ENCODE peak calls at places on chromosomes 12 and 14, in four cellular contexts. One of them, this sample, is unnamed.
A peak's percentile ranks its signal among the peaks of the same experiment; 100 is the strongest.

GRCh38 chr14:92539875-92540274 is 26.3 kb downstream of the RIN3 start:
- DNase-seq in activated B cell treated with CpG ODN at 0.5 μM for 24 hours: no peak
- DNase-seq in fibroblast of pulmonary artery: peak; percentile 69
- DNase-seq in mesothelial cell of epicardium: no peak
- DNase-seq in this sample: no peak

GRCh38 chr14:21227981-21228380 is 41.3 kb downstream of the HNRNPC start:
- DNase-seq in activated B cell treated with CpG ODN at 0.5 μM for 24 hours: no peak
- DNase-seq in fibroblast of pulmonary artery: no peak
- DNase-seq in mesothelial cell of epicardium: no peak
- DNase-seq in this sample: no peak

GRCh38 chr14:51396222-51396815 is 156.3 kb downstream of the TMX1 start:
- DNase-seq in activated B cell treated with CpG ODN at 0.5 μM for 24 hours: no peak
- DNase-seq in fibroblast of pulmonary artery: peak; percentile 94
- DNase-seq in mesothelial cell of epicardium: no peak
- DNase-seq in this sample: no peak

GRCh38 chr14:50835280-50835679 is 4.3 kb upstream of the NIN start:
- DNase-seq in activated B cell treated with CpG ODN at 0.5 μM for 24 hours: no peak
- DNase-seq in fibroblast of pulmonary artery: peak; percentile 61
- DNase-seq in mesothelial cell of epicardium: no peak
- DNase-seq in this sample: no peak

GRCh38 chr12:81461163-81461562 is 298.0 kb downstream of the PPFIA2 start:
- DNase-seq in activated B cell treated with CpG ODN at 0.5 μM for 24 hours: no peak
- DNase-seq in fibroblast of pulmonary artery: no peak
- DNase-seq in mesothelial cell of epicardium: no peak
- DNase-seq in this sample: no peak

GRCh38 chr12:123591702-123592481 is 7.5 kb downstream of the TMED2 start:
- DNase-seq in activated B cell treated with CpG ODN at 0.5 μM for 24 hours: no peak
- DNase-seq in fibroblast of pulmonary artery: peak; percentile 92
- DNase-seq in mesothelial cell of epicardium: no peak
- DNase-seq in this sample: no peak

GRCh38 chr14:61598980-61599379 is 96.3 kb upstream of the HIF1A start:
- DNase-seq in activated B cell treated with CpG ODN at 0.5 μM for 24 hours: no peak
- DNase-seq in fibroblast of pulmonary artery: peak; percentile 40
- DNase-seq in mesothelial cell of epicardium: no peak
- DNase-seq in this sample: no peak

GRCh38 chr14:75831455-75831854 is 150.3 kb downstream of the TGFB3 start:
- DNase-seq in activated B cell treated with CpG ODN at 0.5 μM for 24 hours: no peak
- DNase-seq in fibroblast of pulmonary artery: peak; percentile 70
- DNase-seq in mesothelial cell of epicardium: no peak
- DNase-seq in this sample: no peak

GRCh38 chr14:92105073-92105844 is 1.1 kb downstream of the ATXN3 start:
- DNase-seq in activated B cell treated with CpG ODN at 0.5 μM for 24 hours: no peak
- DNase-seq in fibroblast of pulmonary artery: no peak
- DNase-seq in mesothelial cell of epicardium: no peak
- DNase-seq in this sample: no peak

GRCh38 chr14:64746298-64747250 is 42.4 kb downstream of the PLEKHG3 start:
- DNase-seq in activated B cell treated with CpG ODN at 0.5 μM for 24 hours: no peak
- DNase-seq in fibroblast of pulmonary artery: no peak
- DNase-seq in mesothelial cell of epicardium: no peak
- DNase-seq in this sample: no peak

GRCh38 chr14:89702151-89702936 is 252.2 kb downstream of the EFCAB11 start:
- DNase-seq in activated B cell treated with CpG ODN at 0.5 μM for 24 hours: no peak
- DNase-seq in fibroblast of pulmonary artery: peak; percentile 35
- DNase-seq in mesothelial cell of epicardium: peak; percentile 38
- DNase-seq in this sample: no peak

GRCh38 chr12:92701441-92701840 is 1.3 kb upstream of the PLEKHG7 start:
- DNase-seq in activated B cell treated with CpG ODN at 0.5 μM for 24 hours: no peak
- DNase-seq in fibroblast of pulmonary artery: no peak
- DNase-seq in mesothelial cell of epicardium: no peak
- DNase-seq in this sample: no peak

GRCh38 chr12:50241178-50241577 is 42.1 kb downstream of the LIMA1 start:
- DNase-seq in activated B cell treated with CpG ODN at 0.5 μM for 24 hours: no peak
- DNase-seq in fibroblast of pulmonary artery: no peak
- DNase-seq in mesothelial cell of epicardium: no peak
- DNase-seq in this sample: no peak

GRCh38 chr14:48814562-48814961 is 771.6 kb downstream of the RPS29 start:
- DNase-seq in activated B cell treated with CpG ODN at 0.5 μM for 24 hours: no peak
- DNase-seq in fibroblast of pulmonary artery: no peak
- DNase-seq in mesothelial cell of epicardium: no peak
- DNase-seq in this sample: no peak

GRCh38 chr14:105092124-105092911 is 27.1 kb upstream of the GPR132 start:
- DNase-seq in activated B cell treated with CpG ODN at 0.5 μM for 24 hours: no peak
- DNase-seq in fibroblast of pulmonary artery: no peak
- DNase-seq in mesothelial cell of epicardium: no peak
- DNase-seq in this sample: no peak

GRCh38 chr14:58479975-58480374 is 52.5 kb downstream of the KIAA0586 start:
- DNase-seq in activated B cell treated with CpG ODN at 0.5 μM for 24 hours: no peak
- DNase-seq in fibroblast of pulmonary artery: no peak
- DNase-seq in mesothelial cell of epicardium: no peak
- DNase-seq in this sample: no peak

DNA sequence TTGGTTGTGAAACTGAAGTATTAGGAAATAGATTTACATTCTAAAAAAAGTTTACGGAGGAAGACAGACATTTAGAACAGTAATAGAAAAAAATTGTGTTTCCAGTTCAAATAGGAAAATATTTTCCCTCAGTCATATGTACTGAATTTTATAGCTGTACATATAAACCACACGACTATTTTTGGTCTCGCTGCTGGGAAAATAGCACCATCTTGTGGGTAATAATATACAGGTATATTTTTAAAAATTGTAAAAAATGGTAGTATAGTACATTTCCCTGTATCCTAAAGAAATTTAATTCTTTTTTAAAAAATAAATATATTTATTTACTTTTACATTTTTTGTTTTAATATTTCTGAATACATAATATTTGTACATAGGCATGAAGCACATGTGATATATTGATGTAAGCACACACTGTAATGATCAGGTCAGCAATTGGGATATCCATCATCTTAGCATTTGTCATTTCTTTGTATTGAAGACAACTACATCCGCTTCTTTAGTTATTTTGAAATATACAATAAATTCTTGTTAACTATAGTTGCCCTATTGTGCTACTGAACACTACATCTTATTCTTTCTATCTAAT is 168.6 kb downstream of the ALX1 start:
- DNase-seq in activated B cell treated with CpG ODN at 0.5 μM for 24 hours: no peak
- DNase-seq in fibroblast of pulmonary artery: peak; percentile 45
- DNase-seq in mesothelial cell of epicardium: no peak
- DNase-seq in this sample: no peak
- TF ChIP-seq CTCF in activated B cell treated with CpG ODN at 0.5 μM for 24 hours: no peak
- TF ChIP-seq CTCF in fibroblast of pulmonary artery: peak; percentile 44
- TF ChIP-seq CTCF in mesothelial cell of epicardium: peak; percentile 72
- TF ChIP-seq CTCF in this sample: peak; percentile 81

DNA sequence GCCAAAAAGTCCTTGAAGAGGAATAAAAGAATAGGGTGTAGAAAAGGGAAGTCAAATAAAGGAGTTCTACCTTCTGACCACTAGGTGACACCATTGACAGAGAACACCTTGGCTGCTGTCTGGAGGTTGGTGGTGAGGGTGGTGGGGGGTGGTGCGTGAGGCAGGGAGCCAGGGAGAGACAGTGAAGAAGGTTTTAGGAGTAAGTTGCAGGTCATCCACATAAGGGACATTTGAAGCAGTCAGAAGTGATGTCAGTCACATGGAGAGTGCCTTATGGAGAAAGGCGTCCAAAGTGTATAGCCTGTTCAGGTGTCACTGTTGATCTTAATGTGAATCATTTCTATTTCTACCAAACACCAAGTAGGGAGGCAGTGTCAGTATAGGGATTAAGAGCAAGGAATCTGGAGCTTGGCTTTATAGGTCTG is 279.3 kb upstream of the DDHD1 start:
- DNase-seq in activated B cell treated with CpG ODN at 0.5 μM for 24 hours: no peak
- DNase-seq in fibroblast of pulmonary artery: peak; percentile 55
- DNase-seq in mesothelial cell of epicardium: peak; percentile 41
- DNase-seq in this sample: no peak
- TF ChIP-seq CTCF in activated B cell treated with CpG ODN at 0.5 μM for 24 hours: no peak
- TF ChIP-seq CTCF in fibroblast of pulmonary artery: peak; percentile 73
- TF ChIP-seq CTCF in mesothelial cell of epicardium: peak; percentile 79
- TF ChIP-seq CTCF in this sample: peak; percentile 74

GRCh38 chr12:16361142-16361783 is 13.8 kb downstream of the MGST1 start:
- DNase-seq in activated B cell treated with CpG ODN at 0.5 μM for 24 hours: no peak
- DNase-seq in fibroblast of pulmonary artery: no peak
- DNase-seq in mesothelial cell of epicardium: no peak
- DNase-seq in this sample: no peak

GRCh38 chr12:16358896-16359295 is 11.5 kb downstream of the MGST1 start:
- DNase-seq in activated B cell treated with CpG ODN at 0.5 μM for 24 hours: no peak
- DNase-seq in fibroblast of pulmonary artery: no peak
- DNase-seq in mesothelial cell of epicardium: no peak
- DNase-seq in this sample: no peak

GRCh38 chr12:16362550-16362949 is 15.1 kb downstream of the MGST1 start:
- DNase-seq in activated B cell treated with CpG ODN at 0.5 μM for 24 hours: no peak
- DNase-seq in fibroblast of pulmonary artery: no peak
- DNase-seq in mesothelial cell of epicardium: no peak
- DNase-seq in this sample: no peak

GRCh38 chr12:16359512-16360491 is 12.4 kb downstream of the MGST1 start:
- DNase-seq in activated B cell treated with CpG ODN at 0.5 μM for 24 hours: no peak
- DNase-seq in fibroblast of pulmonary artery: peak; percentile 75
- DNase-seq in mesothelial cell of epicardium: peak; percentile 55
- DNase-seq in this sample: no peak
- TF ChIP-seq CTCF in activated B cell treated with CpG ODN at 0.5 μM for 24 hours: no peak
- TF ChIP-seq CTCF in fibroblast of pulmonary artery: peak; percentile 86
- TF ChIP-seq CTCF in mesothelial cell of epicardium: peak; percentile 70
- TF ChIP-seq CTCF in this sample: peak; percentile 88

GRCh38 chr14:24237463-24237955 is 4.8 kb downstream of the GMPR2 start:
- DNase-seq in activated B cell treated with CpG ODN at 0.5 μM for 24 hours: no peak
- DNase-seq in fibroblast of pulmonary artery: no peak
- DNase-seq in mesothelial cell of epicardium: no peak
- DNase-seq in this sample: no peak

GRCh38 chr14:24238123-24238522 is 4.3 kb downstream of the TINF2 start:
- DNase-seq in activated B cell treated with CpG ODN at 0.5 μM for 24 hours: no peak
- DNase-seq in fibroblast of pulmonary artery: no peak
- DNase-seq in mesothelial cell of epicardium: no peak
- DNase-seq in this sample: no peak

GRCh38 chr14:24241829-24242443 is 487 bp downstream of the TINF2 start:
- DNase-seq in activated B cell treated with CpG ODN at 0.5 μM for 24 hours: peak; percentile 91
- DNase-seq in fibroblast of pulmonary artery: peak; percentile 89
- DNase-seq in mesothelial cell of epicardium: peak; percentile 94
- DNase-seq in this sample: peak; percentile 93

GRCh38 chr14:24238527-24239037 is 3.8 kb downstream of the TINF2 start:
- DNase-seq in activated B cell treated with CpG ODN at 0.5 μM for 24 hours: no peak
- DNase-seq in fibroblast of pulmonary artery: no peak
- DNase-seq in mesothelial cell of epicardium: no peak
- DNase-seq in this sample: no peak

DNA sequence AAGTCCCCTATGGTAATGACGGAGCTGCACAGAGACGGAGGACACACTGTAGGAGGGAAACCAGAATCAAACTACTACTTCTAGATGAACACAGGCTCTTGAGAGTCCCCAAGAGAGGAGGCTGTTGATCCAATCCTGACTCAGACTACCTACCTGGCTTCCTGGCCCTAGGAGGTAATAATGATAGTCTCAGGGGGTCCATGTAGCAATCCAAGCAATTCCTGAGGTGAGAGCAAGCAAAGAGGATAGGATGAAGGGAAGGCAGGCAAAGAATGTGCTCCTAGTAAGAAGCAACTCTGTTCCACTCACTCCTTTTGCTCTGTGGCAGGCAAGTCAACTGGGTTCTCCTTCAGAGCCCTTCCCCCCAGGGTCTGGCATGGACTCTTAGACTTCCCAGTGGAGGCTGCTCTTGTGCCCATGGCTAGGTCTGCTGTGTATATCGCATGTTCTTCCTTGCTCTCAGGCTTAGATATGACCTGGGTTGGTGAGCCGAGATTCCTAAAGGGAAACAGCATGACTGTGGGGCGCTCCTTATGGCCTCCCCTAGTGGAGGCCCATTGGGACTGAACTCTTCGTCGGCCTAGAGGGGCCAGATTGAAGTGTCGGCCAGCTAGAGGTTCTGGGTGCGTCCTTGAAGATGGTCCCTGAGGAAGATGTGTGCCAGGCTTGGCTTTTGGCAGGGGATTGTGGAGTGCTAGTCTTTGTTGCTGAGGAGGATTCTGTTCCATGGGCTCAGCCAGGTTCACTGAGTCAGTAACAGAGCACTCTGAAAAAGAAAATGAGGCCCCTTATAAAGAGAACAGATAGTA is 2.1 kb downstream of the TINF2 start:
- DNase-seq in activated B cell treated with CpG ODN at 0.5 μM for 24 hours: no peak
- DNase-seq in fibroblast of pulmonary artery: no peak
- DNase-seq in mesothelial cell of epicardium: no peak
- DNase-seq in this sample: no peak
- TF ChIP-seq CTCF in activated B cell treated with CpG ODN at 0.5 μM for 24 hours: no peak
- TF ChIP-seq CTCF in fibroblast of pulmonary artery: no peak
- TF ChIP-seq CTCF in mesothelial cell of epicardium: no peak
- TF ChIP-seq CTCF in this sample: no peak